ENCODE peak calls at places on chromosomes 6 and 20, in eight cellular contexts. G is sigmoid colon; U is mesendoderm; S is CD4-positive, CD25-positive, alpha-beta regulatory T cell; A is astrocyte; V is pancreas; X is H1; L is lower lobe of right lung. W is an unnamed sample. For H3K4me1, the result is how much of the 10 kb centered on the place peaks cover.

GRCh38 chr6:120965814-120966213 is 368.5 kb downstream of the TBC1D32 start:
- DNase-seq in G (no peak), U (no peak), S (no peak), A (peak), V (no peak), X (no peak), L (no peak), W (no peak)

GRCh38 chr6:116572162-116572561 is 858 bp downstream of the RWDD1 start:
- DNase-seq in G (peak), U (peak), S (peak), A (peak), V (no peak), X (no peak), L (no peak), W (no peak)

GRCh38 chr20:40812415-40813212 is 123.6 kb upstream of the MAFB start:
- DNase-seq in G (no peak), U (no peak), S (no peak), A (no peak), V (no peak), X (no peak), L (no peak), W (peak)

GRCh38 chr6:121504227-121504626 is 68.8 kb downstream of the GJA1 start:
- DNase-seq in G (no peak), U (no peak), S (no peak), A (peak), V (no peak), X (no peak), L (no peak), W (no peak)

GRCh38 chr20:43191946-43192847 is 2.5 kb upstream of the PTPRT start:
- DNase-seq in G (no peak), U (peak), S (no peak), A (no peak), V (peak), X (peak), L (no peak), W (no peak)

GRCh38 chr20:61965606-61966491 is 99.8 kb downstream of the TAF4 start:
- DNase-seq in G (peak), U (peak), S (no peak), A (no peak), V (no peak), X (peak), L (no peak), W (peak)

GRCh38 chr6:167930300-167930699 is 67.2 kb upstream of the KIF25 start:
- DNase-seq in G (no peak), U (no peak), S (no peak), A (peak), V (no peak), X (no peak), L (no peak), W (no peak)

GRCh38 chr6:33837971-33838665 is 34.3 kb upstream of the MLN start:
- DNase-seq in G (no peak), U (peak), S (no peak), A (peak), V (no peak), X (no peak), L (no peak), W (peak)

GRCh38 chr20:25178563-25179438 is 16.7 kb upstream of the ENTPD6 start:
- DNase-seq in G (peak), U (peak), S (peak), A (peak), V (no peak), X (peak), L (peak), W (peak)

GRCh38 chr20:54431545-54431944 is 43.8 kb upstream of the DOK5 start:
- DNase-seq in G (no peak), U (no peak), S (no peak), A (peak), V (no peak), X (no peak), L (no peak), W (no peak)

GRCh38 chr20:21554985-21555384 is 41.1 kb upstream of the NKX2-2 start:
- DNase-seq in G (no peak), U (no peak), S (peak), A (no peak), V (no peak), X (no peak), L (no peak), W (no peak)

GRCh38 chr6:124009372-124009765 is 205.7 kb downstream of the NKAIN2 start:
- DNase-seq in G (no peak), U (no peak), S (no peak), A (no peak), V (no peak), X (no peak), L (no peak), W (no peak)

GRCh38 chr6:17536586-17536985 is 63.5 kb upstream of the FAM8A1 start:
- DNase-seq in G (no peak), U (no peak), S (peak), A (no peak), V (no peak), X (no peak), L (no peak), W (no peak)

GRCh38 chr6:128519132-128519930 is 1.1 kb downstream of the PTPRK start:
- DNase-seq in G (peak), U (peak), S (peak), A (peak), V (peak), X (peak), L (peak), W (peak)

GRCh38 chr6:3081965-3082364 is 13.7 kb downstream of the RIPK1 start:
- DNase-seq in G (no peak), U (peak), S (no peak), A (no peak), V (no peak), X (no peak), L (peak), W (no peak)

GRCh38 chr20:38932457-38933120 is 6.4 kb downstream of the FAM83D start:
- DNase-seq in G (no peak), U (peak), S (no peak), A (peak), V (no peak), X (no peak), L (no peak), W (no peak)

GRCh38 chr6:89843070-89843469 is 13.4 kb downstream of the CASP8AP2 start:
- DNase-seq in G (no peak), U (no peak), S (no peak), A (peak), V (no peak), X (no peak), L (no peak), W (no peak)

GRCh38 chr6:82025271-82025670 is 222.3 kb downstream of the IBTK start:
- DNase-seq in G (no peak), U (no peak), S (no peak), A (no peak), V (no peak), X (no peak), L (no peak), W (no peak)

GRCh38 chr6:35195120-35195780 is 18.5 kb upstream of the SCUBE3 start:
- DNase-seq in G (no peak), U (no peak), S (no peak), A (no peak), V (no peak), X (no peak), L (no peak), W (no peak)

GRCh38 chr6:12480379-12480778 is 190.2 kb downstream of the EDN1 start:
- DNase-seq in G (no peak), U (no peak), S (no peak), A (no peak), V (no peak), X (no peak), L (no peak), W (no peak)

GRCh38 chr20:45817652-45818194 is 5.3 kb downstream of the UBE2C start:
- DNase-seq in G (no peak), U (peak), S (no peak), A (peak), V (no peak), X (no peak), L (no peak), W (no peak)

GRCh38 chr20:64035933-64036345 is at the start of gene C20orf204:
- DNase-seq in G (no peak), U (peak), S (no peak), A (no peak), V (no peak), X (no peak), L (no peak), W (no peak)

GRCh38 chr20:15965165-15965564 is 608.1 kb downstream of the KIF16B start:
- DNase-seq in G (no peak), U (no peak), S (no peak), A (no peak), V (no peak), X (no peak), L (no peak), W (no peak)

GRCh38 chr6:3165631-3166534 is 8.5 kb upstream of the TUBB2A start:
- DNase-seq in G (no peak), U (peak), S (no peak), A (peak), V (no peak), X (no peak), L (no peak), W (no peak)

GRCh38 chr6:82904860-82905259 is 160.8 kb downstream of the UBE3D start:
- DNase-seq in G (no peak), U (no peak), S (no peak), A (no peak), V (no peak), X (no peak), L (no peak), W (no peak)

GRCh38 chr6:169986848-169987498 is 235.6 kb downstream of the ERMARD start:
- DNase-seq in G (peak), U (no peak), S (peak), A (no peak), V (no peak), X (no peak), L (no peak), W (peak)

GRCh38 chr6:17277256-17277655 is 3.9 kb upstream of the RBM24 start:
- DNase-seq in G (no peak), U (no peak), S (no peak), A (peak), V (no peak), X (no peak), L (no peak), W (no peak)

GRCh38 chr20:39356913-39357312 is 394.8 kb downstream of the DHX35 start:
- DNase-seq in G (no peak), U (no peak), S (no peak), A (no peak), V (no peak), X (no peak), L (no peak), W (no peak)

GRCh38 chr6:37779902-37780628 is 39.5 kb upstream of the ZFAND3 start:
- DNase-seq in G (no peak), U (no peak), S (no peak), A (no peak), V (no peak), X (no peak), L (no peak), W (no peak)

GRCh38 chr6:108581237-108581931 is 20.7 kb downstream of the FOXO3 start:
- DNase-seq in G (peak), U (no peak), S (peak), A (peak), V (no peak), X (no peak), L (no peak), W (no peak)
- H3K4me1 ChIP-seq in G (half or more), U (under half), S (under half), A (under half), V (half or more), X (under half), L (half or more), W (under half)

GRCh38 chr6:138508676-138508988 is 9.3 kb upstream of the NHSL1 start:
- DNase-seq in G (no peak), U (no peak), S (no peak), A (no peak), V (no peak), X (no peak), L (no peak), W (no peak)
- H3K4me1 ChIP-seq in G (under half), U (under half), S (under half), A (under half), V (under half), X (under half), L (under half), W (under half)

DNA sequence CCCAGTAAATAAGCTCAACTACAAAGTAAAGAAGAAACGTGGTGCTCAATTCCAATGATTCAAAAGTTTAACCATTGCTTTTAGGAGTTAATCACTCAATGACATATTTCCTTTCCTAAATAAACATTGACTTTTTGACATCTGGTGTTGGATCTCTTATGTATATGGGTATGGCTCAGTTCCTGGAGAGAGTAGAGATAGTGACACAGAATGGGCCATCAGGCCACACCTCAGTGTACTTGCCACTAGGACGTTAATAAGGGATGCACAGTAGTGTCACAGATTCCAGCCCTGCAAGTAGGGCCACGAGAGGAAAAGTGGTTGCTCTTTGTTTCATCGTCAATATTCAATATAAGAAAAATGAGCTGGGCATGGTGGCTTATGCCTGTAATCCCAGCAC is 48.9 kb upstream of the TXNDC5 start:
- DNase-seq in G (no peak), U (no peak), S (no peak), A (no peak), V (no peak), X (no peak), L (no peak), W (no peak)
- H3K4me1 ChIP-seq in G (under half), U (under half), S (under half), A (under half), V (under half), X (under half), L (under half), W (under half)

GRCh38 chr6:110328231-110328630 is 29.9 kb downstream of the METTL24 start:
- DNase-seq in G (no peak), U (no peak), S (no peak), A (peak), V (no peak), X (no peak), L (no peak), W (no peak)
- H3K4me1 ChIP-seq in G (half or more), U (under half), S (under half), A (under half), V (under half), X (under half), L (under half), W (under half)

GRCh38 chr6:106241498-106241897 is 84.1 kb downstream of the ATG5 start:
- DNase-seq in G (no peak), U (no peak), S (no peak), A (no peak), V (no peak), X (no peak), L (no peak), W (no peak)

GRCh38 chr6:106243261-106243660 is 82.3 kb downstream of the ATG5 start:
- DNase-seq in G (no peak), U (no peak), S (no peak), A (no peak), V (no peak), X (no peak), L (no peak), W (no peak)

GRCh38 chr6:106237286-106237685 is 88.3 kb downstream of the ATG5 start:
- DNase-seq in G (no peak), U (no peak), S (no peak), A (no peak), V (no peak), X (no peak), L (no peak), W (no peak)
- H3K4me1 ChIP-seq in G (under half), U (under half), S (under half), A (under half), V (under half), X (under half), L (under half), W (under half)

DNA sequence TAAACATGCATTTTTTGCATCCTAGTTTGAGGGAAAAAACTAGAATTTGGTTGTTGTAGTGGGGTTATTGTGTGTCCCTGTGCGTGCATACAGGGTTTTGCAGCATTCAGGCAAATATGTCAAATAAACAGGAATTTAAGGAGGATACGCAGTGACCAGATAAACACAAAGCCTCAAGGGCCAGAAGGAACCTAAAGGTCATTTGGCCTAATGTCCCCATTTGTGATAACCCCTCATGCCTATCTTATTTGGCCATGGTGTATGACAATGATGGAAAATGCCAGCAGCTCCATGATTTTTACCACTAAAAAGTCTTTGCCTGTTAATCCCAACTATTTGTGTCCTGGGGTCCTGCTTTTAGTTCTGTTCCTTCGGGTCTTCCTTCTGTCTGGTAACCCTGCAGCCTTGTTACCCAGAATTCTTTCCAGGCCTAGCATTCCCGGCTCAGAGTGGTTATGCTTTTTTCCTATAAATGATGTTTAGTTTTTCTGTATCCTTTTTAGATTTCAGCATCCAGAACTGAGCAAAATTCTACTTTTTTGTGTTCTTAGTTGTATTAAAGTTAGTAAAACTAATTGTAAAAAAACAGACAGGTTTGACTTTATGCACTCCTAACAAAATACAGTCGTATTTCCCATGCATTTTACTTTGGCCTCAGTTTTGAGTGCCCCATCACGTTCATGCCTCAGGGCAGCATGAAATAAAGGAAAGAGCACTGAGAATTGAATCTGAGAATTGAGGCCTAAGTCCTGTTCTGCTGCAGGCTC is 4.4 kb downstream of the STX16 start:
- DNase-seq in G (no peak), U (no peak), S (no peak), A (no peak), V (no peak), X (no peak), L (no peak), W (peak)
- H3K4me1 ChIP-seq in G (under half), U (under half), S (half or more), A (under half), V (half or more), X (under half), L (half or more), W (half or more)

GRCh38 chr20:48107560-48107959 is 322.3 kb upstream of the SULF2 start:
- DNase-seq in G (no peak), U (no peak), S (no peak), A (peak), V (no peak), X (no peak), L (no peak), W (no peak)
- H3K4me1 ChIP-seq in G (under half), U (under half), S (under half), A (under half), V (under half), X (under half), L (under half), W (under half)

GRCh38 chr20:42083280-42083679 is 465.1 kb upstream of the CHD6 start:
- DNase-seq in G (no peak), U (no peak), S (no peak), A (no peak), V (no peak), X (no peak), L (no peak), W (no peak)
- H3K4me1 ChIP-seq in G (under half), U (under half), S (under half), A (under half), V (under half), X (under half), L (under half), W (under half)

DNA sequence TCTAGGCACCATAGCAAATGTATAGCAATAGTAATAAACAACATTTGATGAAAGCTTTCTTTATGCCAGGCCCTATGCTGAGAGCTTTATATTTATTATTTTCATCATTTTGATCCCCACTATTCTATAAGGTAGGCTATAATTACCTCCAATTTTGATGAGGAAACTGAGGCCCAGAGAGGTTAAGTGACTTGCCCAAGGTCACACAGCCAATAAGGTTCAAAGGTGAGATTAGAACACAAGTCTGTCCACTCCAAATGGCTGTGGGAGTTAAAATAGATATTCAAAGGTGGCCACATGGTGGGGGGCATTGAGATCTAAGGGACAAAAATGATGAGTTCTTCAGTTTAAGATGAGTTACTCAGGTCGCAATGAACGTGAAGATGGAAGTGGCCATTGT is 269.9 kb downstream of the BMP7 start:
- DNase-seq in G (no peak), U (no peak), S (no peak), A (no peak), V (no peak), X (no peak), L (no peak), W (no peak)
- H3K4me1 ChIP-seq in G (under half), U (under half), S (under half), A (under half), V (under half), X (under half), L (under half), W (under half)

W was measured in RWPE2.